ENCODE peak calls at places on chromosomes 1 and 21, in eight cellular contexts. P is MCF 10A, X is left ventricle myocardium inferior, J is foreskin fibroblast, Q is AG09309, H is mucosa of descending colon, N is HCT116, I is AG04450. U is an unnamed sample.

GRCh38 chr1:13948851-13949490 is 249.0 kb downstream of the PRDM2 start:
- DNase-seq in Q (no peak), P (peak), H (peak), X (peak), I (no peak), N (no peak), J (peak), U (no peak)

GRCh38 chr1:28642056-28642846 is 616 bp downstream of the TAF12 start:
- DNase-seq in N (no peak), J (peak), P (no peak), Q (no peak), H (no peak), X (no peak), I (no peak), U (peak)

GRCh38 chr21:45294509-45295291 is 7.0 kb upstream of the POFUT2 start:
- DNase-seq in I (peak), J (peak), N (no peak), Q (peak), X (peak), H (peak), P (no peak), U (no peak)

GRCh38 chr1:29590583-29591555 is 354.5 kb downstream of the PTPRU start:
- DNase-seq in H (no peak), Q (no peak), J (no peak), X (no peak), I (no peak), P (peak), N (no peak), U (no peak)

GRCh38 chr1:11358991-11359390 is 86.0 kb downstream of the UBIAD1 start:
- DNase-seq in X (no peak), J (no peak), N (no peak), P (no peak), H (no peak), Q (no peak), I (no peak), U (no peak)

GRCh38 chr1:21823980-21824702 is 12.1 kb downstream of the LDLRAD2 start:
- DNase-seq in I (no peak), J (no peak), N (no peak), Q (no peak), P (no peak), X (no peak), H (no peak), U (no peak)

GRCh38 chr1:10306435-10306834 is 92.4 kb upstream of the PGD start:
- DNase-seq in P (no peak), I (no peak), X (no peak), Q (no peak), N (no peak), J (no peak), H (no peak), U (no peak)

GRCh38 chr1:42312576-42313212 is 22.3 kb downstream of the FOXJ3 start:
- DNase-seq in H (no peak), P (peak), J (no peak), X (no peak), I (no peak), Q (no peak), N (no peak), U (no peak)

GRCh38 chr1:227941509-227942020 is 6.2 kb downstream of the WNT9A start:
- DNase-seq in P (no peak), X (no peak), I (no peak), Q (no peak), H (no peak), J (no peak), N (no peak), U (no peak)

GRCh38 chr1:49102752-49103151 is 326.1 kb upstream of the BEND5 start:
- DNase-seq in Q (peak), X (no peak), P (no peak), J (peak), H (no peak), N (no peak), I (no peak), U (peak)

GRCh38 chr1:41731631-41732030 is 187.1 kb downstream of the HIVEP3 start:
- DNase-seq in P (no peak), J (no peak), I (no peak), N (no peak), Q (no peak), X (no peak), H (no peak), U (no peak)

GRCh38 chr1:91311672-91312071 is 93.0 kb downstream of the HFM1 start:
- DNase-seq in P (no peak), N (no peak), X (no peak), J (no peak), H (no peak), I (no peak), Q (no peak), U (no peak)

GRCh38 chr21:36728371-36729111 is 29.6 kb downstream of the SIM2 start:
- DNase-seq in I (no peak), H (no peak), P (no peak), J (no peak), X (no peak), N (no peak), Q (no peak), U (no peak)

GRCh38 chr1:1040004-1040991 is 20.4 kb downstream of the AGRN start:
- DNase-seq in X (peak), J (peak), H (peak), Q (peak), P (peak), N (peak), I (peak), U (no peak)

GRCh38 chr1:52511851-52512615 is 40.9 kb downstream of the TUT4 start:
- DNase-seq in P (no peak), J (no peak), Q (no peak), H (no peak), N (no peak), X (no peak), I (no peak), U (no peak)

GRCh38 chr1:82179162-82179561 is 378.4 kb downstream of the ADGRL2 start:
- DNase-seq in J (no peak), P (no peak), X (no peak), N (no peak), H (no peak), I (no peak), Q (no peak), U (no peak)

GRCh38 chr1:54229281-54229891 is 29.4 kb downstream of the MRPL37 start:
- DNase-seq in P (peak), Q (no peak), N (peak), J (peak), X (no peak), I (no peak), H (no peak), U (peak)

GRCh38 chr1:51535006-51535592 is 16.0 kb upstream of the EPS15 start:
- DNase-seq in H (peak), P (peak), Q (peak), J (peak), N (peak), I (peak), X (peak), U (peak)

GRCh38 chr1:212655668-212656440 is 43.8 kb downstream of the BATF3 start:
- DNase-seq in X (no peak), H (no peak), J (peak), N (peak), Q (no peak), P (peak), I (no peak), U (peak)

GRCh38 chr1:185912504-185912903 is 178.3 kb downstream of the HMCN1 start:
- DNase-seq in X (no peak), J (no peak), P (no peak), H (no peak), I (no peak), Q (no peak), N (no peak), U (no peak)

GRCh38 chr1:44405041-44405803 is at the start of gene RNF220:
- DNase-seq in J (peak), X (peak), I (peak), P (peak), Q (peak), N (peak), H (peak), U (peak)

GRCh38 chr1:192977089-192977706 is 82.0 kb downstream of the UCHL5 start:
- DNase-seq in I (no peak), J (no peak), N (no peak), P (no peak), H (no peak), X (no peak), Q (no peak), U (no peak)

GRCh38 chr21:43211085-43212071 is 42.6 kb downstream of the CRYAA start:
- DNase-seq in I (no peak), Q (no peak), H (peak), N (peak), P (no peak), J (no peak), X (peak), U (peak)

GRCh38 chr1:45765999-45766792 is 15.7 kb upstream of the IPP start:
- DNase-seq in N (no peak), I (no peak), P (no peak), Q (no peak), X (no peak), H (no peak), J (no peak), U (no peak)

GRCh38 chr21:16308269-16308668 is 578.5 kb downstream of the USP25 start:
- DNase-seq in N (no peak), H (no peak), X (no peak), I (no peak), J (no peak), P (peak), Q (no peak), U (no peak)

GRCh38 chr1:69976896-69977295 is 228.5 kb downstream of the LRRC40 start:
- DNase-seq in X (no peak), P (peak), J (peak), H (no peak), I (no peak), Q (no peak), N (no peak), U (no peak)

GRCh38 chr1:84426376-84426775 is 28.1 kb downstream of the DNASE2B start:
- DNase-seq in X (no peak), H (no peak), J (no peak), P (no peak), Q (no peak), I (no peak), N (no peak), U (no peak)

GRCh38 chr1:110240476-110241210 is 30.5 kb downstream of the KCNC4 start:
- DNase-seq in P (no peak), N (no peak), X (no peak), J (no peak), Q (no peak), H (no peak), I (no peak), U (peak)

GRCh38 chr1:67882196-67882958 is 49.1 kb upstream of the GNG12 start:
- DNase-seq in P (no peak), J (no peak), I (no peak), Q (no peak), H (no peak), X (no peak), N (no peak), U (no peak)

GRCh38 chr1:154104433-154105082 is 50.3 kb downstream of the NUP210L start:
- DNase-seq in Q (no peak), X (no peak), H (no peak), J (no peak), P (peak), N (no peak), I (no peak), U (peak)
- TF ChIP-seq CTCF in Q (no peak), X (no peak), H (no peak), J (no peak), P (peak), N (peak), I (no peak), U (no peak)

GRCh38 chr1:31762726-31763670 is 1.1 kb downstream of the ADGRB2 start:
- DNase-seq in Q (no peak), P (peak), H (peak), N (no peak), I (no peak), J (peak), X (peak), U (peak)

GRCh38 chr1:31763671-31764306 is 351 bp downstream of the ADGRB2 start:
- DNase-seq in H (no peak), N (no peak), P (no peak), J (no peak), I (no peak), Q (no peak), X (no peak), U (no peak)

GRCh38 chr1:31765516-31765915 is 1.4 kb upstream of the ADGRB2 start:
- DNase-seq in H (no peak), X (no peak), I (no peak), J (no peak), N (no peak), P (no peak), Q (no peak), U (no peak)

GRCh38 chr1:31764307-31765040 is at the start of gene ADGRB2:
- DNase-seq in X (no peak), I (no peak), J (no peak), P (no peak), H (no peak), N (no peak), Q (no peak), U (peak)

GRCh38 chr1:31765041-31765467 is 914 bp upstream of the ADGRB2 start:
- DNase-seq in N (no peak), Q (no peak), X (no peak), H (peak), I (no peak), J (no peak), P (peak), U (peak)
- TF ChIP-seq CTCF in N (peak), Q (peak), X (peak), H (no peak), I (peak), J (peak), P (no peak), U (no peak)

GRCh38 chr1:154559496-154559950 is 1.1 kb upstream of the UBE2Q1 start:
- DNase-seq in P (peak), Q (peak), I (peak), X (peak), J (peak), N (peak), H (peak), U (peak)
- TF ChIP-seq CTCF in P (peak), Q (peak), I (peak), X (peak), J (peak), N (peak), H (peak), U (peak)

GRCh38 chr1:100834779-100835645 is 59.6 kb downstream of the EXTL2 start:
- DNase-seq in I (no peak), Q (no peak), N (peak), J (no peak), X (no peak), H (no peak), P (peak), U (peak)
- TF ChIP-seq CTCF in I (peak), Q (peak), N (peak), J (peak), X (peak), H (no peak), P (peak), U (peak)

GRCh38 chr1:152227310-152227928 is 3.4 kb upstream of the HRNR start:
- DNase-seq in I (no peak), P (peak), Q (peak), J (peak), N (no peak), H (no peak), X (no peak), U (no peak)
- TF ChIP-seq CTCF in I (no peak), P (peak), Q (peak), J (no peak), N (no peak), H (no peak), X (peak), U (no peak)

U was measured in Calu3.